ENCODE peak calls at places on chromosomes 5 and 9, in four cellular contexts. Z is islet precursor cell, A is T-helper 1 cell, I is hypothalamus. S is an unnamed sample.

GRCh38 chr9:136283291-136284235 is 20.3 kb downstream of the CCDC187 start:
- DNase-seq in Z (peak), A (peak), I (peak), S (peak)

GRCh38 chr5:179623906-179624741 is 653 bp upstream of the HNRNPH1 start:
- DNase-seq in Z (peak), A (peak), I (no peak), S (no peak)

GRCh38 chr5:144060598-144060997 is 109.9 kb downstream of the YIPF5 start:
- DNase-seq in Z (no peak), A (no peak), I (no peak), S (no peak)

GRCh38 chr5:1125030-1125357 is 13.1 kb upstream of the SLC12A7 start:
- DNase-seq in Z (no peak), A (no peak), I (no peak), S (no peak)

GRCh38 chr9:110954822-110955291 is 83.4 kb downstream of the LPAR1 start:
- DNase-seq in Z (no peak), A (no peak), I (no peak), S (no peak)

GRCh38 chr9:105151686-105151995 is 92.8 kb upstream of the SLC44A1 start:
- DNase-seq in Z (no peak), A (no peak), I (no peak), S (no peak)

GRCh38 chr9:6383551-6384225 is 29.3 kb upstream of the UHRF2 start:
- DNase-seq in Z (no peak), A (no peak), I (no peak), S (no peak)

GRCh38 chr5:117463836-117464235 is 889.2 kb upstream of the SEMA6A start:
- DNase-seq in Z (no peak), A (no peak), I (no peak), S (no peak)

GRCh38 chr5:180799902-180800801 is 2.5 kb downstream of the MGAT1 start:
- DNase-seq in Z (peak), A (no peak), I (no peak), S (no peak)

GRCh38 chr5:61614606-61615005 is 282.5 kb downstream of the ZSWIM6 start:
- DNase-seq in Z (no peak), A (no peak), I (no peak), S (no peak)

GRCh38 chr5:175718401-175719108 is 60.7 kb downstream of the HRH2 start:
- DNase-seq in Z (no peak), A (no peak), I (no peak), S (no peak)

GRCh38 chr9:82673904-82674303 is 389.0 kb downstream of the RASEF start:
- DNase-seq in Z (no peak), A (no peak), I (no peak), S (no peak)

GRCh38 chr5:65395526-65396155 is 86.1 kb downstream of the ADAMTS6 start:
- DNase-seq in Z (no peak), A (no peak), I (no peak), S (no peak)

GRCh38 chr9:4324513-4324912 is 24.6 kb upstream of the GLIS3 start:
- DNase-seq in Z (no peak), A (no peak), I (no peak), S (no peak)

GRCh38 chr9:130629443-130630090 is 34.8 kb upstream of the PRDM12 start:
- DNase-seq in Z (no peak), A (no peak), I (no peak), S (peak)

GRCh38 chr5:35938518-35939227 is at the start of gene CAPSL:
- DNase-seq in Z (peak), A (no peak), I (no peak), S (peak)

S was measured in H9.